ENCODE peak calls at places on chromosomes 13 and 19, in ten cellular contexts. J, S, C, T, B, O, M, V, P and U are unnamed samples.

GRCh38 chr19:50518091-50519005 is 4.6 kb upstream of the ASPDH start:
- DNase-seq in J (no peak), S (no peak), C (no peak), T (no peak), B (no peak), O (no peak), M (no peak), V (no peak), P (no peak), U (no peak)

GRCh38 chr19:16801599-16801998 is 27.6 kb upstream of the SIN3B start:
- DNase-seq in J (no peak), S (no peak), C (no peak), T (no peak), B (peak), O (no peak), M (peak), V (peak), P (peak), U (no peak)

GRCh38 chr13:33123066-33123940 is 107.1 kb downstream of the KL start:
- DNase-seq in J (peak), S (no peak), C (no peak), T (no peak), B (no peak), O (peak), M (peak), V (peak), P (no peak), U (no peak)

GRCh38 chr19:47155141-47155540 is 24.5 kb downstream of the SAE1 start:
- DNase-seq in J (no peak), S (no peak), C (peak), T (no peak), B (no peak), O (peak), M (no peak), V (no peak), P (no peak), U (no peak)

GRCh38 chr19:19185853-19186728 is 5.9 kb downstream of the BORCS8 start:
- DNase-seq in J (no peak), S (no peak), C (peak), T (no peak), B (no peak), O (no peak), M (peak), V (peak), P (peak), U (no peak)

GRCh38 chr19:33818426-33818825 is 21.8 kb downstream of the KCTD15 start:
- DNase-seq in J (peak), S (no peak), C (no peak), T (no peak), B (no peak), O (no peak), M (no peak), V (no peak), P (no peak), U (no peak)

GRCh38 chr13:76012091-76012721 is 376.1 kb downstream of the LMO7 start:
- DNase-seq in J (no peak), S (no peak), C (no peak), T (no peak), B (peak), O (no peak), M (no peak), V (peak), P (no peak), U (no peak)

GRCh38 chr13:43159007-43159406 is 135.6 kb downstream of the DNAJC15 start:
- DNase-seq in J (no peak), S (no peak), C (no peak), T (peak), B (peak), O (no peak), M (peak), V (peak), P (no peak), U (no peak)

GRCh38 chr13:55440465-55441085 is 1700.1 kb upstream of the PRR20A start:
- DNase-seq in J (no peak), S (no peak), C (no peak), T (no peak), B (no peak), O (no peak), M (no peak), V (no peak), P (no peak), U (no peak)

GRCh38 chr19:52935434-52935833 is 12.2 kb upstream of the ZNF888 start:
- DNase-seq in J (no peak), S (no peak), C (no peak), T (no peak), B (peak), O (no peak), M (no peak), V (peak), P (no peak), U (no peak)

GRCh38 chr13:99916366-99917103 is 55.0 kb downstream of the ZIC5 start:
- DNase-seq in J (no peak), S (peak), C (peak), T (peak), B (peak), O (no peak), M (peak), V (peak), P (peak), U (no peak)

GRCh38 chr13:36341718-36342117 is 4.5 kb downstream of the SPART start:
- DNase-seq in J (no peak), S (no peak), C (no peak), T (peak), B (no peak), O (no peak), M (peak), V (peak), P (peak), U (no peak)

GRCh38 chr13:45178349-45179142 is 22.3 kb downstream of the KCTD4 start:
- DNase-seq in J (no peak), S (no peak), C (peak), T (no peak), B (peak), O (no peak), M (no peak), V (peak), P (no peak), U (no peak)

GRCh38 chr13:38265135-38265497 is 84.5 kb upstream of the UFM1 start:
- DNase-seq in J (no peak), S (no peak), C (no peak), T (no peak), B (no peak), O (no peak), M (no peak), V (no peak), P (no peak), U (no peak)

GRCh38 chr13:106484755-106485193 is 50.7 kb downstream of the EFNB2 start:
- DNase-seq in J (peak), S (no peak), C (no peak), T (no peak), B (no peak), O (no peak), M (no peak), V (peak), P (no peak), U (no peak)

GRCh38 chr13:112968380-112968909 is 569 bp upstream of the MCF2L start:
- DNase-seq in J (no peak), S (peak), C (peak), T (no peak), B (no peak), O (no peak), M (no peak), V (no peak), P (no peak), U (no peak)

GRCh38 chr19:39645800-39646411 is 9.8 kb upstream of the LGALS16 start:
- DNase-seq in J (no peak), S (no peak), C (no peak), T (no peak), B (peak), O (no peak), M (peak), V (peak), P (no peak), U (no peak)

GRCh38 chr13:76708138-76708537 is 178.1 kb downstream of the KCTD12 start:
- DNase-seq in J (no peak), S (no peak), C (no peak), T (no peak), B (no peak), O (no peak), M (no peak), V (no peak), P (no peak), U (peak)

GRCh38 chr13:46676378-46676725 is 120.6 kb downstream of the ESD start:
- DNase-seq in J (no peak), S (no peak), C (no peak), T (no peak), B (no peak), O (no peak), M (no peak), V (no peak), P (no peak), U (no peak)

GRCh38 chr13:113491418-113491883 is 940 bp upstream of the DCUN1D2 start:
- DNase-seq in J (peak), S (peak), C (peak), T (peak), B (no peak), O (no peak), M (peak), V (peak), P (peak), U (no peak)

GRCh38 chr13:31441804-31442487 is 242.2 kb downstream of the B3GLCT start:
- DNase-seq in J (no peak), S (no peak), C (no peak), T (no peak), B (no peak), O (peak), M (no peak), V (no peak), P (no peak), U (no peak)

GRCh38 chr19:41083516-41083915 is 4.7 kb upstream of the CYP2A13 start:
- DNase-seq in J (no peak), S (no peak), C (no peak), T (peak), B (no peak), O (no peak), M (peak), V (no peak), P (peak), U (no peak)

GRCh38 chr13:101978546-101979315 is 423.1 kb downstream of the FGF14 start:
- DNase-seq in J (no peak), S (no peak), C (no peak), T (no peak), B (no peak), O (no peak), M (no peak), V (no peak), P (no peak), U (no peak)

GRCh38 chr19:3243851-3244700 is 19.6 kb downstream of the CELF5 start:
- DNase-seq in J (no peak), S (no peak), C (peak), T (no peak), B (peak), O (no peak), M (peak), V (peak), P (peak), U (no peak)
- H3K27ac ChIP-seq in J (no peak), S (no peak), C (no peak), T (no peak), B (no peak), O (no peak), M (no peak), V (no peak), P (no peak), U (no peak)

GRCh38 chr19:995051-995827 is 5.0 kb upstream of the GRIN3B start:
- DNase-seq in J (no peak), S (no peak), C (no peak), T (no peak), B (no peak), O (no peak), M (no peak), V (no peak), P (no peak), U (no peak)

GRCh38 chr19:993361-993830 is 6.8 kb upstream of the GRIN3B start:
- DNase-seq in J (no peak), S (no peak), C (no peak), T (no peak), B (no peak), O (no peak), M (no peak), V (no peak), P (no peak), U (no peak)

GRCh38 chr19:994516-994915 is 5.7 kb upstream of the GRIN3B start:
- DNase-seq in J (no peak), S (no peak), C (no peak), T (no peak), B (no peak), O (no peak), M (no peak), V (no peak), P (no peak), U (no peak)

GRCh38 chr19:992670-993055 is 7.6 kb upstream of the GRIN3B start:
- DNase-seq in J (no peak), S (no peak), C (no peak), T (no peak), B (no peak), O (no peak), M (no peak), V (no peak), P (no peak), U (no peak)

DNA sequence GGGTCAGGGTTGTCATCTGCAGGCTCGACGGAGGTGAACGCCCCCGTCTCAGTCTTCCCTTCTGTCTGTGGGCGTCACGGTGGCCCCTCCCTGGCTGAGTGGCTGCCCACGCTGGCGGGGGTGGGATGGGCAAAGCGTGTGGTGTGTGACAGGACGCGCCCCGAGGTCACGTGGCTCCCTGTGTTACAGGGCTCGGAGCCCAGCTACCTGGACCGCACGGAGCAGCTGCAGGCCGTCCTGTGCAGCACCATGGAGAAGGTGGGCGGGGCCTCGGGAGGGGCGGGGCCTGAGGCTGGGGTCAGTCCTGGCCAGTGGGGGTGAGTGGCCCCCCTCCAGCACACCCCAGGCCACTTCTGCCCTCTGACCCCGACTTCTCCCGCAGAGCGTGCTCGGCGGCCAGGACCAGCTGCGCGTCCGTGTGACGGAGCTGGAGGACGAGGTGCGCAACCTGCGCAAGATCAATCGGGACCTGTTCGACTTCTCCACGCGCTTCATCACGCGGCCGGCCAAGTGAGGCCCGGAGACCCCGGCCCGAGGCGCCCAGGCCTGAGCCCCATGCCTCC is 6.3 kb upstream of the GRIN3B start:
- DNase-seq in J (no peak), S (no peak), C (no peak), T (no peak), B (no peak), O (no peak), M (no peak), V (no peak), P (no peak), U (no peak)
- H3K27ac ChIP-seq in J (no peak), S (no peak), C (no peak), T (peak), B (no peak), O (no peak), M (no peak), V (no peak), P (no peak), U (no peak)

DNA sequence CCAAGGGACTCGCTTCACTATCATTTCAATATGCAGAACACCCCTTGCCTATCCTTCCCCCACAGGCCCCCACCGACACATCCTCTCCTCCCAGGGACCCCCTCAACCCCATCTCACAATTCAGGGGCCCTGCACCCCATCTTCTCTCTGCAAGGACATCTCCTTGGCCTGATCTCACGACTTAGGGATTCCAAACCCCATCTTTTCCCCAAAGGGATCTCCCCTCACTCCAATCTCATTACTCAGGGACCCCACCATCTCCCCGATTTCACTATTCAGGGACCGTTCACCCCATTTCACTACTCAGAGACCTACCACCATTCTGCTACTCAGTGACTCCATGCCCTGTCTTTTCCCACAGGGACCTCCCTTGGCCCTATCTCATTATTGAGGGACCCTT is 1.4 kb downstream of the MAP2K2 start:
- DNase-seq in J (no peak), S (no peak), C (no peak), T (no peak), B (no peak), O (no peak), M (no peak), V (no peak), P (no peak), U (no peak)
- H3K27ac ChIP-seq in J (no peak), S (peak), C (no peak), T (peak), B (no peak), O (peak), M (peak), V (peak), P (peak), U (peak)

DNA sequence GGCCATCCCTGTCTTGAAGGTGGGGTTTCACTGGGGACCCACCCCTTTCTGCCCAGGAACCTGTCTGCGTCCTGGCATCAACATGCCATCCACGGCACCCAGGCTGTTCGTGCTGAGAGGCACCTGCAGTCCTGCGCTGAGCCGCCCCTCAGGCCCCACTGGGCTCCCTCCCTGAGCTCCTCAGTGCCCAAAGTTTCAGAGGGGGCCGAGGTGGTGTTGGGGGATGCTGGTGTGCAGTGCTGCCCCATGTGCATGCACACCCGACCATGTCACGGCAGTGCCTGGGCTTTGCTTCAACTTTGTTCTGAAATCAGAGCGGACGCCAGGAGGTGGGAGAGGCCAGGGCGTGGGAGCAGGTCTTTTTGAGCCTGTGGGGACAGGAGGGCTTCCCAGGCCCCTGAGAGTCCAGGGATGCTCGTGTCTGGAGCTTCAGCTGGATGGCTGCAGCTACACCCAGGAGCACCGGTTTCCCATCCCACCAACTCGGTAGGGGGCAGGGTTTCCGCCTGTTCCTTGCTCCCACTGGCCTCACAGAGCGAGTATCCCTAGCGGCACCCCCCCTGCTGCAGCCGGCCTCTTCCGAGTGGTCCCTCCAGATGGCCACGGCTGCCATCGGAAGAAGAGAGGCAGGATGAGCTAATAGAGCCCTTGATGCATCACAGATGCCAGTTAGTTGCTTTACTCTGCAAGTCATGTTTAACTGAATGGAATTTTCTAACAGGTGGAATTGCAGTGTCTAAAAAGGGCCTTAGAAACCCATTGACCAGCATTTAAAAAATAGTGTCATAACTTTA is 44.0 kb downstream of the WDFY2 start:
- DNase-seq in J (no peak), S (no peak), C (no peak), T (no peak), B (no peak), O (no peak), M (no peak), V (no peak), P (no peak), U (peak)
- H3K27ac ChIP-seq in J (no peak), S (no peak), C (no peak), T (peak), B (no peak), O (no peak), M (no peak), V (no peak), P (no peak), U (no peak)